ENCODE peak calls at places on chromosomes 3 and 15, in five cellular contexts. Z is neural progenitor cell, U is cardiac fibroblast, Q is spleen, C is OCI-LY7. P is an unnamed sample.

GRCh38 chr3:46400000-46400734 is 6.7 kb downstream of the CCR5AS start:
- DNase-seq in Z (no peak), U (peak), Q (no peak), C (no peak), P (no peak)

GRCh38 chr3:116129187-116129945 is 315.9 kb downstream of the LSAMP start:
- DNase-seq in Z (no peak), U (no peak), Q (no peak), C (no peak), P (no peak)

GRCh38 chr3:122940628-122941086 is 86.9 kb downstream of the SEMA5B start:
- DNase-seq in Z (no peak), U (peak), Q (peak), C (no peak), P (no peak)

GRCh38 chr3:23312866-23313265 is 109.7 kb downstream of the UBE2E2 start:
- DNase-seq in Z (no peak), U (peak), Q (no peak), C (no peak), P (no peak)

GRCh38 chr3:59286791-59287531 is 237.1 kb upstream of the CFAP20DC start:
- DNase-seq in Z (no peak), U (no peak), Q (no peak), C (no peak), P (no peak)

GRCh38 chr3:150421256-150421655 is 13.2 kb downstream of the TSC22D2 start:
- DNase-seq in Z (peak), U (no peak), Q (no peak), C (no peak), P (no peak)

GRCh38 chr15:28930476-28931291 is 44.9 kb downstream of the APBA2 start:
- DNase-seq in Z (no peak), U (no peak), Q (peak), C (no peak), P (no peak)

GRCh38 chr3:120682095-120682681 is at the start of gene HGD:
- DNase-seq in Z (no peak), U (no peak), Q (no peak), C (no peak), P (no peak)

GRCh38 chr3:15206662-15207576 is 873 bp downstream of the CAPN7 start:
- DNase-seq in Z (peak), U (peak), Q (peak), C (peak), P (peak)

DNA sequence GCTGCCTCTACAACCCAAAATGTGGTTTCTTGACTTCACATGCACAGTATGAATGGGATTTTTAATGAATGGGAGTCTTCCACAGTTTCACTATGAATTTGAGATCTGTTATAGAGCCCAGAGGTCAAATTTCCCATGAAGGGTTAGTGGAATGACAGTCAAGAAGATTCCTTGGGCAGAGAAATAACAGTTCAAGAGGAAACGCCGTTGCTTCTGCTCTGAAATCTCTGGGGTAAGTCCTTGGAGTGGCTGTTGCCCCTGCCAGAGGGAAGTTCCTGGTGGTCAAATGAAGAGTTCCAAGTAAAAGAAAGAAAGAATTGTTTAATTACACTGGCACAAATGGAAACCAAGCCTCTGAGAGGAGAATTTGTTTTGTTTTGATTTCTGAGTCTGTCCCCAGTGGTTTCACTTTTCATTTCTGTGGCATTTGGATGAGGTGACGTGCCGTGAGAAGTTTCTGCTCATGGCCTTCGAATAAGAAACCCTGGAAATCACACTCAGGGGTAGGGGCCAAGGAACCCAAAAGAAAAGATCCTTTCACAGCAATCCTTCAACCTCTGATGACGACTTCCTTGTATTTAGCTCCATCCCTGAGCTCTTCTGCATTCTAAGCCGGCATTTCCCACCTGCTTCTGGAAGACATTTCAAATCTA is 77.5 kb upstream of the IL12A start:
- DNase-seq in Z (no peak), U (no peak), Q (no peak), C (no peak), P (no peak)
- H3K4me3 ChIP-seq in Z (no peak), U (no peak), Q (peak), C (no peak), P (no peak)

GRCh38 chr3:187519428-187519890 is 150.7 kb downstream of the SST start:
- DNase-seq in Z (peak), U (peak), Q (no peak), C (no peak), P (no peak)

GRCh38 chr3:187520027-187520945 is 149.9 kb downstream of the SST start:
- DNase-seq in Z (no peak), U (peak), Q (no peak), C (no peak), P (no peak)

GRCh38 chr3:187522890-187523289 is 147.3 kb downstream of the SST start:
- DNase-seq in Z (no peak), U (no peak), Q (no peak), C (no peak), P (no peak)

GRCh38 chr3:187521546-187521945 is 148.6 kb downstream of the SST start:
- DNase-seq in Z (no peak), U (no peak), Q (no peak), C (peak), P (no peak)

DNA sequence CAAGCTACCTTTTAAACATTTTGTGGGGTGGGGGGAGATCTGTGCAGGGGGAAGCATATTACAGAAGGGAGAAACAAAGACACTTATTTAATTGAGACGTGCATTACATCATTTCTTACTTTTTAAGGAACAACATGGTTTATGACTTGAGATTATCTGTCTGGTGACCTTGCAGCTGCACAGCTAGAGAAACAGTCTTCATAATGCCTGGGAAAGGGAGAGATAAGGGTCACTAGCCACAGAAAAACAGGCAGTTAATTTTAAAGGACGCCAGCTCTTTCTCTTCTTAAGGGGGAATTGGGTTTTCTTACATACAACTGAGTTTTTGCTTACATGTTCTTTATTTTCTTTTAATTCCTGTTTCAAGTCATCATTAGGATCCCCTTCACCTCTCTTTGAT is 147.9 kb downstream of the SST start:
- DNase-seq in Z (no peak), U (no peak), Q (no peak), C (no peak), P (no peak)
- H3K4me3 ChIP-seq in Z (no peak), U (no peak), Q (no peak), C (no peak), P (no peak)

GRCh38 chr3:66989860-66990696 is 8.0 kb upstream of the KBTBD8 start:
- DNase-seq in Z (no peak), U (peak), Q (no peak), C (peak), P (no peak)
- H3K4me3 ChIP-seq in Z (no peak), U (no peak), Q (peak), C (peak), P (no peak)

GRCh38 chr3:147412917-147413711 is 3.9 kb downstream of the ZIC1 start:
- DNase-seq in Z (peak), U (no peak), Q (no peak), C (no peak), P (no peak)

GRCh38 chr3:147414369-147415135 is 5.4 kb downstream of the ZIC1 start:
- DNase-seq in Z (peak), U (no peak), Q (no peak), C (no peak), P (no peak)

GRCh38 chr3:147412491-147412916 is 3.3 kb downstream of the ZIC1 start:
- DNase-seq in Z (peak), U (no peak), Q (no peak), C (no peak), P (no peak)

GRCh38 chr3:147415337-147415736 is 6.2 kb downstream of the ZIC1 start:
- DNase-seq in Z (peak), U (no peak), Q (no peak), C (no peak), P (no peak)

GRCh38 chr3:147413712-147414325 is 4.7 kb downstream of the ZIC1 start:
- DNase-seq in Z (peak), U (no peak), Q (no peak), C (no peak), P (no peak)
- H3K4me3 ChIP-seq in Z (no peak), U (peak), Q (no peak), C (no peak), P (no peak)

DNA sequence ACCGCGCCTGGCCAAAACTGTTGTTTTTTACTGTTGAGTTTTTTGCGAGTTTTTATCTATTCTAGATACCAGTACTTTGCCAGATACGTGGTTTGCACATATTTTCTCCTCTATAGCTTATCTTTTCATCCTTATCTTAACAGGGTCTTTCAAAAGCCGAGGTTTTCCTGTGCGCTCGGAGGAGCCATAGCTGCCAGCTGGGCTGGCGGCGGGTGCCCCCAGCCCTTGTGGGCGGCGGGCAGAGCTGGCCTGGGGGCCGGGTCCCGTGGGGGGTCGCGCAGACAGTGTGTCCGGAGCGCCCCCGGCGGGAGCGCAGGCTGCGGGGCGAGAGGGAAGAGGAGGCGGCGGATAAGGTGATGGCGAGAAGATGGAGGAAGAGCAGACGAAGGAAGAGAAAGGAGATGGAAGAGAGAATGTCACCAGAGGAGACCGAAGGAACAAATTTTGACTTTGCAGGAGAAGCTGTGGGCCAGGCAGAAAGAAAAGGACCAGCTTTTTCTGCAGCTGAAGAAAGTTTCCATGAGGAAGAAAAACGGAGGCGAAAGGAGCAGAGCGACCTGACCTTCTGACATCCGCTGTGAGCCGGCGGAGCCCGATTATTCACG is 11.0 kb upstream of the EIF4A2 start:
- DNase-seq in Z (no peak), U (no peak), Q (peak), C (no peak), P (no peak)
- H3K4me3 ChIP-seq in Z (no peak), U (peak), Q (peak), C (peak), P (peak)

DNA sequence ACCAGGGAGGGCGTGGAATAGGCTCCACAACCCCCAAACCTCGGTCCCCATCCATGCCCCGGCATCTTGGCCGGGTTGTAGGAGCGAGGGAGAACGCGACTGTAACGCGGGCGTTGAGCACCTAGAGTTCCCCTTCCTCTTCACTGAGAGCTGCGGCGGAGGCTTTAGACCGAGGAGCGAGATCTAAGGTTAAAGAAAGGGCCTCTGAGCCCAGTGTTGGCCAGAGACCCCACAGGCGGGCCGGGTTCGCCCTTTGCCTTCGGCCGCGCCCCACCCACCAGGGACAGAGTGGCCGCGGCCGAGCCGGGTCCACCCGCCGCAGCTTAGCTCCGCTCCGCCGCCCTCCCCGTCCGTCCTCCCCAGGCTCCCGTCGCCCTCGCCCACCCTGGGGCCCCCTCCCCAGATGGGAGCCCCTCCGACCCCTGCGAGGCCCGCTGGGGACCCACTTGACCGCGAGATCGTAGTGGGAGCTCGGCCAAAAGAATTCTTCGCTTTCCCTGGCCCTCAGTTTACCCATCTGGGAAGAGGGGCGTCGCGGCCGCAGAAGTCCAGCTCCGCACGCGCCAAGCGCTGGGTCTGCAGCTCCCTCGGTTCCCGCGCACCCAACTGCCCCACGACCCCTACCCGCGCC is 425 bp downstream of the ANPEP start:
- DNase-seq in Z (peak), U (peak), Q (peak), C (no peak), P (no peak)
- H3K4me3 ChIP-seq in Z (peak), U (peak), Q (peak), C (no peak), P (no peak)

GRCh38 chr15:72237286-72238224 is 6.6 kb upstream of the PKM start:
- DNase-seq in Z (no peak), U (peak), Q (no peak), C (no peak), P (peak)
- H3K4me3 ChIP-seq in Z (no peak), U (peak), Q (no peak), C (no peak), P (peak)